ENCODE peak calls at places on chromosomes 4 and X, in five cellular contexts. J, D, K, G and B are unnamed samples.

GRCh38 chr4:41205854-41206460 is 8.4 kb downstream of the APBB2 start:
- DNase-seq in G (no peak), D (no peak), J (no peak), K (no peak), B (no peak)

GRCh38 chr4:121304843-121305348 is 75.9 kb downstream of the QRFPR start:
- DNase-seq in G (no peak), K (no peak), D (no peak), J (no peak), B (peak; percentile 5)

GRCh38 chr4:73308286-73308685 is 49.7 kb upstream of the ANKRD17 start:
- DNase-seq in K (peak; percentile 14), J (no peak), D (no peak), G (no peak), B (peak; percentile 45)

GRCh38 chr4:125750827-125751466 is 436.2 kb downstream of the FAT4 start:
- DNase-seq in G (no peak), K (peak; percentile 54), J (no peak), D (no peak), B (peak; percentile 56)

GRCh38 chr4:115883251-115883650 is 769.8 kb upstream of the NDST4 start:
- DNase-seq in J (no peak), K (no peak), D (no peak), G (no peak), B (no peak)

GRCh38 chr4:65007841-65008439 is 598.7 kb upstream of the TECRL start:
- DNase-seq in G (peak; percentile 54), J (no peak), K (peak; percentile 72), D (peak; percentile 18), B (peak; percentile 29)

GRCh38 chr4:74934016-74934821 is 1.3 kb downstream of the PARM1 start:
- DNase-seq in K (peak; percentile 46), J (no peak), G (no peak), D (no peak), B (peak; percentile 26)

GRCh38 chrX:72712094-72712755 is 1.9 kb downstream of the PHKA1 start:
- DNase-seq in G (no peak), K (peak; percentile 20), J (no peak), D (no peak), B (no peak)

GRCh38 chr4:48024522-48024921 is 8.0 kb downstream of the NIPAL1 start:
- DNase-seq in J (no peak), D (no peak), K (peak; percentile 17), G (no peak), B (no peak)

GRCh38 chr4:138051157-138051556 is 191.0 kb downstream of the SLC7A11 start:
- DNase-seq in D (no peak), K (peak; percentile 17), G (no peak), J (no peak), B (no peak)

GRCh38 chr4:181601118-181601517 is 642.1 kb upstream of the TENM3 start:
- DNase-seq in D (no peak), G (no peak), K (peak; percentile 27), J (no peak), B (no peak)